ENCODE peak calls at places on chromosomes 2 and 18, in eight cellular contexts. J, O, C, X, D, K, U and I are unnamed samples.

GRCh38 chr2:219634951-219635751 is 7.7 kb downstream of the SLC4A3 start:
- DNase-seq in O (no peak), U (no peak), X (no peak), J (no peak), D (no peak), C (no peak), K (peak), I (no peak)

GRCh38 chr2:151182396-151182795 is 79.3 kb downstream of the RBM43 start:
- DNase-seq in O (no peak), C (no peak), X (no peak), D (no peak), K (no peak), U (no peak), J (no peak), I (no peak)

GRCh38 chr2:184756885-184757284 is 158.6 kb downstream of the ZNF804A start:
- DNase-seq in O (no peak), J (no peak), C (no peak), K (no peak), X (peak), U (no peak), D (no peak), I (no peak)

GRCh38 chr18:63697261-63697660 is 5.5 kb upstream of the SERPINB11 start:
- DNase-seq in D (no peak), J (no peak), K (no peak), U (no peak), X (no peak), O (no peak), C (no peak), I (peak)

GRCh38 chr2:235770909-235771820 is 277.3 kb downstream of the AGAP1 start:
- DNase-seq in X (no peak), K (no peak), J (no peak), D (no peak), C (no peak), U (no peak), O (no peak), I (no peak)

GRCh38 chr2:10277293-10278028 is 25.2 kb upstream of the HPCAL1 start:
- DNase-seq in X (no peak), K (no peak), J (no peak), D (no peak), O (no peak), C (no peak), U (no peak), I (no peak)

GRCh38 chr2:239257511-239257937 is 143.3 kb downstream of the HDAC4 start:
- DNase-seq in D (peak), K (no peak), O (no peak), U (peak), J (no peak), X (peak), C (no peak), I (peak)

GRCh38 chr2:84912984-84913383 is 7.5 kb downstream of the TMSB10 start:
- DNase-seq in O (no peak), X (no peak), U (no peak), J (no peak), D (no peak), K (no peak), C (no peak), I (no peak)

GRCh38 chr18:71682591-71682990 is 861.6 kb downstream of the CBLN2 start:
- DNase-seq in X (no peak), O (peak), K (no peak), D (no peak), U (no peak), J (no peak), C (no peak), I (no peak)

GRCh38 chr18:25896178-25896780 is 194.1 kb downstream of the SS18 start:
- DNase-seq in D (peak), J (peak), U (peak), O (peak), C (no peak), X (peak), K (peak), I (no peak)

GRCh38 chr2:110802213-110802932 is 70.0 kb downstream of the ACOXL start:
- DNase-seq in K (no peak), O (no peak), D (no peak), U (no peak), X (no peak), J (no peak), C (no peak), I (no peak)

GRCh38 chr2:225763711-225764110 is 364.2 kb downstream of the NYAP2 start:
- DNase-seq in U (no peak), X (peak), K (no peak), D (no peak), C (no peak), J (no peak), O (no peak), I (no peak)

GRCh38 chr2:216583157-216583556 is 50.1 kb upstream of the IGFBP2 start:
- DNase-seq in O (peak), U (peak), D (no peak), K (no peak), C (no peak), X (no peak), J (no peak), I (peak)

GRCh38 chr2:31255911-31256571 is 22.1 kb downstream of the EHD3 start:
- DNase-seq in J (peak), D (no peak), U (no peak), X (no peak), C (no peak), O (no peak), K (peak), I (no peak)

GRCh38 chr2:88036162-88036561 is 19.4 kb downstream of the KRCC1 start:
- DNase-seq in X (no peak), C (no peak), O (no peak), D (no peak), J (no peak), K (no peak), U (no peak), I (no peak)

GRCh38 chr2:237124820-237125219 is 39.1 kb downstream of the COPS8 start:
- DNase-seq in O (no peak), K (no peak), D (no peak), U (no peak), X (no peak), J (no peak), C (no peak), I (no peak)

GRCh38 chr18:50240083-50240563 is 26.2 kb downstream of the CFAP53 start:
- DNase-seq in D (no peak), X (no peak), J (no peak), K (no peak), U (no peak), O (no peak), C (no peak), I (no peak)

GRCh38 chr2:170091461-170091860 is 86.5 kb upstream of the MYO3B start:
- DNase-seq in U (no peak), J (no peak), C (no peak), D (no peak), X (peak), K (no peak), O (no peak), I (no peak)

GRCh38 chr2:72142743-72143440 is 4.8 kb downstream of the CYP26B1 start:
- DNase-seq in U (no peak), K (no peak), X (no peak), D (no peak), C (no peak), J (no peak), O (no peak), I (no peak)